ENCODE peak calls at places on chromosomes 6 and 20, in four cellular contexts. Z is A549, U is tibial nerve, I is fibroblast of the aortic adventitia. P is an unnamed sample.

GRCh38 chr20:44598413-44599290 is 16.3 kb downstream of the PKIG start:
- DNase-seq in Z (no peak), U (no peak), I (peak; percentile 27), P (peak; percentile 68)

GRCh38 chr6:165729307-165729936 is 66.4 kb upstream of the PDE10A start:
- DNase-seq in Z (peak; percentile 13), U (no peak), I (peak; percentile 35), P (peak; percentile 51)

GRCh38 chr6:20509211-20509610 is 25.0 kb upstream of the CDKAL1 start:
- DNase-seq in Z (no peak), U (no peak), I (no peak), P (no peak)

GRCh38 chr6:125299257-125299656 is 2.5 kb downstream of the HDDC2 start:
- DNase-seq in Z (no peak), U (no peak), I (no peak), P (no peak)

GRCh38 chr20:38873050-38873581 is 53.1 kb upstream of the FAM83D start:
- DNase-seq in Z (no peak), U (no peak), I (no peak), P (no peak)

GRCh38 chr6:93523365-93523764 is 104.0 kb upstream of the EPHA7 start:
- DNase-seq in Z (no peak), U (no peak), I (no peak), P (no peak)

GRCh38 chr6:170132561-170132991 is 158.3 kb downstream of the DLL1 start:
- DNase-seq in Z (no peak), U (no peak), I (no peak), P (no peak)

GRCh38 chr6:20367716-20368485 is 33.8 kb upstream of the E2F3 start:
- DNase-seq in Z (no peak), U (no peak), I (no peak), P (no peak)

GRCh38 chr20:41145821-41146620 is 8.7 kb downstream of the PLCG1 start:
- DNase-seq in Z (no peak), U (no peak), I (peak; percentile 58), P (peak; percentile 46)

GRCh38 chr6:90424580-90424979 is 127.9 kb upstream of the BACH2 start:
- DNase-seq in Z (no peak), U (no peak), I (no peak), P (no peak)
- H3K4me3 ChIP-seq in Z (no peak overlapping the region), U (no peak overlapping the region), I (no peak overlapping the region), P (no peak overlapping the region)

DNA sequence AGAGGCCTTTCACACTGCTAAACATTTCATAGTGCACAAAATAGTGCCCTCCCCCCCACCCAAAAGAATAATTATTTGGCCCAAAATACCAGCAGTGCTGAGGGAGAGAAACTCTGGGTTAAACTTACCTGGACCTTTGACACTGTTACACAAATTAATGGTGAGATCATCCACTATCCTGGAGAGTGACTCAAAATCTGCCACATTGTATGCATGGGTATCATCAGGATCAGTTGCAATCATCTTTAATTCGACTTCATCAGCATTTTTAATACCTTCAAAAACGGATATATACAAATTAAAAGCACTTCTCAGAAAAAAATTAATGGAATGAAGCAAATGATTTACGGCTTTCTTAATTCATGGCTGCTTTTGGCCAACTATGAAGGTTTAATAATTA is 54.8 kb downstream of the COL12A1 start:
- DNase-seq in Z (no peak), U (no peak), I (no peak), P (no peak)
- TF ChIP-seq CTCF in Z (no peak), U (no peak), I (no peak), P (no peak)

GRCh38 chr20:62916703-62917476 is 9.4 kb downstream of the DIDO1 start:
- DNase-seq in Z (no peak), U (no peak), I (no peak), P (no peak)

GRCh38 chr20:62911701-62912280 is 14.5 kb downstream of the DIDO1 start:
- DNase-seq in Z (no peak), U (no peak), I (no peak), P (no peak)

GRCh38 chr20:62913043-62913630 is 13.2 kb downstream of the DIDO1 start:
- DNase-seq in Z (no peak), U (no peak), I (no peak), P (no peak)

GRCh38 chr20:62914970-62915457 is 11.3 kb downstream of the DIDO1 start:
- DNase-seq in Z (peak; percentile 41), U (no peak), I (peak; percentile 33), P (peak; percentile 62)

GRCh38 chr20:62914436-62914835 is 11.9 kb downstream of the DIDO1 start:
- DNase-seq in Z (no peak), U (no peak), I (no peak), P (no peak)
- H3K4me3 ChIP-seq in Z (no peak overlapping the region), U (no peak overlapping the region), I (no peak overlapping the region), P (no peak overlapping the region)

DNA sequence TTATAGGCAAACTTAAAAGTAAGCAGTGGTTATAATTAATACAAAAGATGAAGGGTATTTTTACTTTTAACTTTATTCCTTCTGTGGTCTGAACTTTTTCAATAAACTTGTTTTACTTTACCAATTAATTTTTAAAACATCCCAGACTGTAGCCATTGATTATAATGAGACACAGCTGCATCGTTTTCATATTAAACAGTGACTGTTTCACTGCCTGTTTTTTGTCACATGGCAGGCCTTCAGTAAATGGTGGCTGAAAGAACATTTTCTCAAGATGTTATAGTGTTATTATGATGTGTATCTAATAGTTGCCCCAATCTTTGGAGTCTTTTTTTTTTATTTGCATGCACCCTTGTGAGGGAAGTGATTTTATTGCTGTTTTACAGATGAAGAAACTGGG is 95.1 kb downstream of the PLCB4 start:
- DNase-seq in Z (no peak), U (no peak), I (no peak), P (no peak)
- TF ChIP-seq CTCF in Z (no peak), U (no peak), I (no peak), P (no peak)

GRCh38 chr6:151537561-151537960 is 43.7 kb downstream of the CCDC170 start:
- DNase-seq in Z (no peak), U (no peak), I (no peak), P (no peak)
- H3K4me3 ChIP-seq in Z (no peak overlapping the region), U (no peak overlapping the region), I (no peak overlapping the region), P (no peak overlapping the region)

DNA sequence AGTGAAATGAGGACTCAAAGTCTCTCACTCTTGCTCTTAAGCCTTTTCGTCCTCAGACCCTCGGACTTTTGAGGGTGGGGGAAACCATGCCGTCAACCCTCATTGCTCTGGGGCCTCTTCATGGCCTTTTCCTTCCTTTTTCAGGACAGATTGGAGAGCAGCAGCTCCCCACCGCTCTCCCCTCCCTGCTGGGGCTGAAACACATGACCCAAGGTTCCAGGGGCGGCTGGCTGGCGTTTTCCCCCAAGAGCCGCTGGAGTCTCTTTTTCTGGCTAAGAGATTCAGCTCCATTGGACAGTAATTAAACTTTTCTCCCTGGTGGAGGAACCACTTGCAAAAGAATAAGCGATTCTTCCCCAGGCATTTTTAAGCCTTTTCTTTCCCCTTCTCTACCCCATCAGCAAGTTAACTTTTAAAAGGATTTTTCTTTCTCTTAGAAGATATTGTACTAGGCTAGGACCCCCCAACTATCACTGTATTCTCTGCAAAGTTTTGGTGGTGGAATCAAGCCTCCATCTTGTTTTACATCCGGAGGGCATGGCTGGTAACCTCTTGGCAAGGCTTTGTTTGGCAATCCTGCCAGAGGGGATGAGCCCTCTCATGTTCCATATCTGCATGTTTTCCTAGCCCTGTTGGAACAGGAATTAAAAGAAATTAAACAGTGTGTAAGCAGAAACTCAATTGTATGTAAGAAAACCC is 100.9 kb upstream of the GPR6 start:
- DNase-seq in Z (no peak), U (no peak), I (no peak), P (no peak)
- TF ChIP-seq CTCF in Z (no peak), U (no peak), I (no peak), P (no peak)

GRCh38 chr6:30685977-30686907 is at the start of gene PPP1R18:
- DNase-seq in Z (peak; percentile 34), U (peak; percentile 72), I (peak; percentile 64), P (no peak)

GRCh38 chr6:30685157-30685976 is 1.1 kb downstream of the PPP1R18 start:
- DNase-seq in Z (no peak), U (no peak), I (peak; percentile 43), P (peak; percentile 37)

GRCh38 chr6:30683980-30684338 is 2.5 kb downstream of the PPP1R18 start:
- DNase-seq in Z (no peak), U (no peak), I (no peak), P (no peak)

GRCh38 chr6:30683137-30683979 is 3.1 kb downstream of the PPP1R18 start:
- DNase-seq in Z (no peak), U (no peak), I (no peak), P (peak; percentile 15)

GRCh38 chr6:30684386-30685156 is 1.9 kb downstream of the PPP1R18 start:
- DNase-seq in Z (no peak), U (no peak), I (no peak), P (peak; percentile 50)
- H3K4me3 ChIP-seq in Z (peak overlapping the region; percentile 84), U (peak overlapping the region; percentile 83), I (peak overlapping the region; percentile 93), P (peak overlapping the region; percentile 88)

DNA sequence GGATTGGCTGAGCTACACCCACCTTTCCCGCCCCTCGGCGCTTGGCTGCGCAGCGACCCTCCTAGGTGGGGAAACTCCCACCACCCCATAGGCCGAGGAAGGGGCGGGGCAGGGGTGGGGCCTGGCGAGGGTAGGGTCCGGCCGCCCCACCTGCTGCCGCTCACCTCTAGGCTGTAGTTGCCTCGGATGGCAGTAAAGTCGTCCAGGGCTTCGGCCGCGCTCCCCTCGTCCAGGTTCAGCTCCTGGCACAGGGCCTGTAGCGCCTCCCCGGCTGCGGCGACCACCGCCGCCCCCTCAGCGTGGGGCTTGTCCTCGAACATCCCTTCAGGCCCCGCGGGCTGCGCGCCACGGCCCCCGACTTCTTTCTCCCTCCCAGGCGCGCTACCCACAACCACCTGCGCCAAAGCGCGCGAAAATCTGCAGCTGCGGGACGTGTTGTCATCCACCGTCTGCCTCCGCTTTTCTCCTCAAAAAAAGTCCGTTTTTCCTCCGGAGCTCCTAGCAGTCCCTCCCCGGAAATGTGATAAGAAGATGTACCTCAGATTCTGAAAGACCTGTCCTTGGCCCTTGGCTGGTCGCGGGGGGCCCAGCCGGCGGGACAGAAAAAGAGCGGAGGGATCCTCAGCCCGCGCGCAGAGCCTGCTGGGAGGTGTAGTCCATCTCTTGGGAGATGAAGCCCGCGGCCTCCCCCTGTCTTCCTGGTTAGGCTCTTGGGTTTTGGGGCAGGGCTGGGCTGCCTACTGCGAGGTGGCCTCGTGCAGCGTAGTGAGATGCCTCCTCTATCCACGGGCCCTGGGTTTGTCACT is at the start of gene RBL1:
- DNase-seq in Z (peak; percentile 95), U (peak; percentile 57), I (peak; percentile 85), P (peak; percentile 78)
- TF ChIP-seq CTCF in Z (no peak), U (peak; percentile 67), I (peak; percentile 51), P (peak; percentile 40)

P was measured in fibroblast of pulmonary artery.